ENCODE peak calls at places on chromosomes 2 and 18, in nine cellular contexts. One of them, this sample, is unnamed.
A peak's percentile ranks its signal among the peaks of the same experiment; 100 is the strongest.

GRCh38 chr18:59505311-59505710 is 146.2 kb upstream of the LMAN1 start:
- DNase-seq in spleen: no peak
- DNase-seq in IMR-90: peak; percentile 44
- DNase-seq in A549: no peak
- DNase-seq in uterus: no peak
- DNase-seq in prostate gland: no peak
- DNase-seq in GM12891: no peak
- DNase-seq in adrenal gland: no peak
- DNase-seq in lower leg skin: no peak
- DNase-seq in this sample: no peak

GRCh38 chr2:113876503-113877387 is 13.1 kb upstream of the ACTR3 start:
- DNase-seq in spleen: peak; percentile 80
- DNase-seq in uterus: no peak
- DNase-seq in IMR-90: no peak
- DNase-seq in prostate gland: peak; percentile 65
- DNase-seq in adrenal gland: no peak
- DNase-seq in A549: no peak
- DNase-seq in lower leg skin: no peak
- DNase-seq in GM12891: no peak
- DNase-seq in this sample: no peak

GRCh38 chr18:44682181-44682870 is 1.6 kb downstream of the SETBP1 start:
- DNase-seq in spleen: no peak
- DNase-seq in IMR-90: no peak
- DNase-seq in A549: no peak
- DNase-seq in adrenal gland: no peak
- DNase-seq in uterus: peak; percentile 71
- DNase-seq in GM12891: no peak
- DNase-seq in prostate gland: peak; percentile 25
- DNase-seq in lower leg skin: no peak
- DNase-seq in this sample: no peak

GRCh38 chr2:232459419-232460035 is 3.6 kb downstream of the ALPI start:
- DNase-seq in IMR-90: no peak
- DNase-seq in GM12891: no peak
- DNase-seq in adrenal gland: no peak
- DNase-seq in lower leg skin: no peak
- DNase-seq in A549: no peak
- DNase-seq in spleen: peak; percentile 53
- DNase-seq in uterus: no peak
- DNase-seq in prostate gland: no peak
- DNase-seq in this sample: no peak

GRCh38 chr18:1304392-1304992 is 399.8 kb downstream of the ADCYAP1 start:
- DNase-seq in adrenal gland: no peak
- DNase-seq in A549: no peak
- DNase-seq in spleen: no peak
- DNase-seq in GM12891: no peak
- DNase-seq in uterus: no peak
- DNase-seq in prostate gland: no peak
- DNase-seq in lower leg skin: no peak
- DNase-seq in IMR-90: no peak
- DNase-seq in this sample: no peak

GRCh38 chr2:152611458-152612231 is 105.6 kb downstream of the PRPF40A start:
- DNase-seq in adrenal gland: peak; percentile 63
- DNase-seq in GM12891: no peak
- DNase-seq in uterus: peak; percentile 46
- DNase-seq in spleen: no peak
- DNase-seq in lower leg skin: peak; percentile 61
- DNase-seq in IMR-90: peak; percentile 80
- DNase-seq in prostate gland: no peak
- DNase-seq in A549: no peak
- DNase-seq in this sample: no peak

GRCh38 chr18:48749768-48750167 is 201.0 kb downstream of the SMAD7 start:
- DNase-seq in spleen: peak; percentile 46
- DNase-seq in adrenal gland: no peak
- DNase-seq in prostate gland: no peak
- DNase-seq in uterus: peak; percentile 83
- DNase-seq in IMR-90: peak; percentile 43
- DNase-seq in lower leg skin: peak; percentile 52
- DNase-seq in A549: no peak
- DNase-seq in GM12891: no peak
- DNase-seq in this sample: no peak

GRCh38 chr2:203341741-203342310 is 13.6 kb downstream of the ABI2 start:
- DNase-seq in lower leg skin: no peak
- DNase-seq in GM12891: no peak
- DNase-seq in adrenal gland: no peak
- DNase-seq in spleen: no peak
- DNase-seq in prostate gland: no peak
- DNase-seq in A549: no peak
- DNase-seq in IMR-90: peak; percentile 40
- DNase-seq in uterus: no peak
- DNase-seq in this sample: no peak

GRCh38 chr2:171347591-171348032 is 86.2 kb downstream of the METTL8 start:
- DNase-seq in A549: no peak
- DNase-seq in prostate gland: peak; percentile 22
- DNase-seq in lower leg skin: no peak
- DNase-seq in IMR-90: peak; percentile 93
- DNase-seq in spleen: no peak
- DNase-seq in GM12891: no peak
- DNase-seq in uterus: no peak
- DNase-seq in adrenal gland: peak; percentile 54
- DNase-seq in this sample: no peak

GRCh38 chr2:163471947-163472346 is 263.9 kb downstream of the FIGN start:
- DNase-seq in adrenal gland: no peak
- DNase-seq in lower leg skin: no peak
- DNase-seq in prostate gland: no peak
- DNase-seq in spleen: no peak
- DNase-seq in uterus: no peak
- DNase-seq in A549: peak; percentile 3
- DNase-seq in GM12891: no peak
- DNase-seq in IMR-90: peak; percentile 3
- DNase-seq in this sample: no peak

GRCh38 chr18:57249109-57249508 is 102.2 kb downstream of the BOD1L2 start:
- DNase-seq in lower leg skin: no peak
- DNase-seq in IMR-90: no peak
- DNase-seq in prostate gland: no peak
- DNase-seq in GM12891: no peak
- DNase-seq in A549: no peak
- DNase-seq in adrenal gland: no peak
- DNase-seq in spleen: no peak
- DNase-seq in uterus: no peak
- DNase-seq in this sample: no peak

GRCh38 chr2:197092431-197092830 is 165.9 kb upstream of the PGAP1 start:
- DNase-seq in adrenal gland: peak; percentile 72
- DNase-seq in lower leg skin: no peak
- DNase-seq in spleen: no peak
- DNase-seq in IMR-90: peak; percentile 92
- DNase-seq in prostate gland: no peak
- DNase-seq in A549: no peak
- DNase-seq in uterus: peak; percentile 66
- DNase-seq in GM12891: no peak
- DNase-seq in this sample: no peak

GRCh38 chr2:85935746-85936208 is 47.0 kb upstream of the ST3GAL5 start:
- DNase-seq in adrenal gland: peak; percentile 85
- DNase-seq in lower leg skin: no peak
- DNase-seq in prostate gland: no peak
- DNase-seq in uterus: no peak
- DNase-seq in IMR-90: peak; percentile 71
- DNase-seq in spleen: no peak
- DNase-seq in GM12891: no peak
- DNase-seq in A549: peak; percentile 87
- DNase-seq in this sample: no peak

GRCh38 chr2:133266075-133266925 is 302.0 kb downstream of the NCKAP5 start:
- DNase-seq in adrenal gland: no peak
- DNase-seq in prostate gland: no peak
- DNase-seq in GM12891: no peak
- DNase-seq in spleen: no peak
- DNase-seq in uterus: no peak
- DNase-seq in A549: peak; percentile 49
- DNase-seq in lower leg skin: no peak
- DNase-seq in IMR-90: no peak
- DNase-seq in this sample: no peak

GRCh38 chr18:77164026-77164425 is 31.4 kb upstream of the MBP start:
- DNase-seq in A549: no peak
- DNase-seq in prostate gland: no peak
- DNase-seq in uterus: no peak
- DNase-seq in spleen: no peak
- DNase-seq in IMR-90: no peak
- DNase-seq in lower leg skin: no peak
- DNase-seq in GM12891: no peak
- DNase-seq in adrenal gland: no peak
- DNase-seq in this sample: no peak
- TF ChIP-seq POLR2A in A549: no peak
- TF ChIP-seq POLR2A in prostate gland: no peak
- TF ChIP-seq POLR2A in uterus: no peak
- TF ChIP-seq POLR2A in spleen: no peak
- TF ChIP-seq POLR2A in IMR-90: no peak
- TF ChIP-seq POLR2A in lower leg skin: no peak
- TF ChIP-seq POLR2A in GM12891: no peak
- TF ChIP-seq POLR2A in adrenal gland: no peak
- TF ChIP-seq POLR2A in this sample: no peak

DNA sequence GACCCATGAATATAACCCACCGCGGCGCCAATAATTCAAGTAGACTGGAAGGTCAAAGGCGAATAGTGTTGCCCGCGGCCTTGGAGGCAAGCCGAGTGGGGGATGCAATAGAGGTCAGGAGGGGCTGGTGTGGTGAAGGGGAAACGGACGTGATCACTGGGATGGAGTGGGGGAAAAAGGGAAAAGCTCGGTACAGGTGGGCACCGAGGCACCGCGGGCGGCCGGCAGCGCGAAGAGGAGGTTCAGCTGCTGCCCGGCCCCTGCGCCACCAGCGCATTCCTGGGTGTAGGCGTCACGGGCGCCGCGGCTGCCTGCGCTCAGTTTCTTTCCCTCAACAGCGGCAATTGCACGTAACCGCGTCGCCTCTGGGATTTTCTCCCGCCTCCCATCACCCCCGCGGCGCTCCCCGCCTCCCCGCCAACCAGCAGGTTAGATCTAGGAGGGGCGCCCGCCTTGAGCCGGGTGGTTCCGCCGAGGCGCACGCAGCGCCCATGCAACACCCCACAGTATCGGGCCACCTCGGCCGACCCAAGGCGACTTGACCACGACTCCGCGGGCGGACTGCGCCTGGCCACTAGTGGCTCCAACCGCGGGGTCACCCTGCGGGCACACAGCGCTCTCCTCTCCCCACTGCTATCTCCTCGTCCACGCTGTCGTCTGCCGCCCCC is 1.5 kb downstream of the RND3 start:
- DNase-seq in IMR-90: peak; percentile 75
- DNase-seq in spleen: peak; percentile 74
- DNase-seq in prostate gland: peak; percentile 66
- DNase-seq in adrenal gland: peak; percentile 86
- DNase-seq in GM12891: peak; percentile 14
- DNase-seq in lower leg skin: peak; percentile 79
- DNase-seq in uterus: peak; percentile 75
- DNase-seq in A549: peak; percentile 37
- DNase-seq in this sample: peak; percentile 11
- TF ChIP-seq POLR2A in IMR-90: no peak
- TF ChIP-seq POLR2A in spleen: no peak
- TF ChIP-seq POLR2A in prostate gland: peak; percentile 73
- TF ChIP-seq POLR2A in adrenal gland: no peak
- TF ChIP-seq POLR2A in GM12891: no peak
- TF ChIP-seq POLR2A in lower leg skin: no peak
- TF ChIP-seq POLR2A in uterus: peak; percentile 64
- TF ChIP-seq POLR2A in A549: peak; percentile 25
- TF ChIP-seq POLR2A in this sample: no peak

DNA sequence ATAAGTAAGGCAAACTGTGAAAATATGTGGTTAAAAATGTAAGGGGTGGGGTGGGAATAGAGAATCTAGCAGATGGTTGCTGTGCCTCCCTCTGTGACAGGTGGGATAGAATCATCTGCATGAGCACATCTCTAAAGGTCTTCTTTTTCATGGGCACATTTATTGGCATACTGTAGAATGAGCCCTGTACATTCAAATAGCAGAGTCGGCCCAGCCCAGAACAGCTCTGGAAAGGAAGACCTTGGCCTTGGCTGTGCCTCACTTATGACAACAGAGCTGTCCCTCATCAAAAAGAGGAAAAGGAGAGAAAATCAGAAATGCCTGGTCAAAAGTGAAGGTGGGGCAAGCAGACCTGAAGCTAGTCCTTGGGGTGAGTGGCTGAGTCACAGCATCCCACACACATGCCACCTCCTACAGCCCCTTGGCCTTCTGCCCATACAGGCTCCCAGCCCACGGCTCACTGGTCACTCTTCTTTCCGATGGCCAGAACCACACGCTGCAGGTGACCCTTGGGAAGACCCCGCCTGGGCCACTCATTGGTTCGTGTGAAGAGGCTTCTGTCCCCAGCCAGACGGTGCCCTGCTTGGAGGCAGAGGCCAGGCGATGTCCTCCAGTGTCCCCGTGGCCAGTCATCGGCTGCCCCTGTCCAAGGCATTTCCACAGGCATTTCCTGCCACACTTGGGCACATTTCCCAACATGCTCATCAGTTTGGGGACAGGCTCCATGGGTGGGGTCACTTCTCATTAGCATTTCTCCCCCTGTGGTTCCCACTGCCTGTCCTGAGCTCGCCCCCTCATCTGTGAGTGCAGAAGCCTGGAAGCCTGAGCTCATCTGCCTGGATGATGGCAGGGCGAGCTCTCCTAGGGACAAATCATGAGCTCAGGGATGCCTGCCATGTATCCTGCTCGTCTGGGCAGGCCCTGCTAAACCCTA is 113.6 kb downstream of the MCFD2 start:
- DNase-seq in lower leg skin: no peak
- DNase-seq in IMR-90: peak; percentile 60
- DNase-seq in adrenal gland: peak; percentile 69
- DNase-seq in A549: no peak
- DNase-seq in spleen: no peak
- DNase-seq in uterus: no peak
- DNase-seq in GM12891: no peak
- DNase-seq in prostate gland: no peak
- DNase-seq in this sample: no peak
- TF ChIP-seq POLR2A in lower leg skin: no peak
- TF ChIP-seq POLR2A in IMR-90: no peak
- TF ChIP-seq POLR2A in adrenal gland: no peak
- TF ChIP-seq POLR2A in A549: no peak
- TF ChIP-seq POLR2A in spleen: no peak
- TF ChIP-seq POLR2A in uterus: no peak
- TF ChIP-seq POLR2A in GM12891: no peak
- TF ChIP-seq POLR2A in prostate gland: no peak
- TF ChIP-seq POLR2A in this sample: no peak

GRCh38 chr2:14632133-14632936 is at the start of gene LRATD1:
- DNase-seq in spleen: peak; percentile 73
- DNase-seq in GM12891: no peak
- DNase-seq in A549: peak; percentile 27
- DNase-seq in lower leg skin: peak; percentile 83
- DNase-seq in uterus: peak; percentile 80
- DNase-seq in adrenal gland: peak; percentile 89
- DNase-seq in IMR-90: peak; percentile 55
- DNase-seq in prostate gland: peak; percentile 97
- DNase-seq in this sample: no peak
- TF ChIP-seq POLR2A in spleen: no peak
- TF ChIP-seq POLR2A in GM12891: no peak
- TF ChIP-seq POLR2A in A549: no peak
- TF ChIP-seq POLR2A in lower leg skin: no peak
- TF ChIP-seq POLR2A in uterus: peak; percentile 90
- TF ChIP-seq POLR2A in adrenal gland: peak; percentile 75
- TF ChIP-seq POLR2A in IMR-90: no peak
- TF ChIP-seq POLR2A in prostate gland: peak; percentile 99
- TF ChIP-seq POLR2A in this sample: no peak

GRCh38 chr2:126657146-126657635 is 1.2 kb downstream of the GYPC start:
- DNase-seq in GM12891: no peak
- DNase-seq in adrenal gland: peak; percentile 76
- DNase-seq in uterus: peak; percentile 61
- DNase-seq in prostate gland: no peak
- DNase-seq in spleen: peak; percentile 88
- DNase-seq in A549: no peak
- DNase-seq in lower leg skin: peak; percentile 45
- DNase-seq in IMR-90: peak; percentile 98
- DNase-seq in this sample: no peak
- TF ChIP-seq POLR2A in GM12891: peak; percentile 38
- TF ChIP-seq POLR2A in adrenal gland: no peak
- TF ChIP-seq POLR2A in uterus: peak; percentile 16
- TF ChIP-seq POLR2A in prostate gland: no peak
- TF ChIP-seq POLR2A in spleen: no peak
- TF ChIP-seq POLR2A in A549: no peak
- TF ChIP-seq POLR2A in lower leg skin: no peak
- TF ChIP-seq POLR2A in IMR-90: no peak
- TF ChIP-seq POLR2A in this sample: no peak

This sample was measured in GM12892.